ENCODE peak calls at places on chromosomes 4 and X, in seven cellular contexts. D is neuronal stem cell, Q is IMR-90, C is mesenchymal stem cell, I is H9, T is H1, H is trophoblast cell. A is an unnamed sample.

GRCh38 chrX:134444681-134445080 is 15.3 kb upstream of the HPRT1 start:
- DNase-seq in D (no peak), Q (no peak), C (no peak), I (no peak), T (no peak), H (no peak), A (no peak)

GRCh38 chr4:185738038-185738552 is 73.9 kb downstream of the SORBS2 start:
- DNase-seq in D (no peak), Q (peak), C (peak), I (no peak), T (no peak), H (peak), A (no peak)

GRCh38 chrX:17032351-17032750 is 85.9 kb downstream of the REPS2 start:
- DNase-seq in D (no peak), Q (no peak), C (no peak), I (no peak), T (no peak), H (no peak), A (no peak)

GRCh38 chr4:138233313-138233712 is 8.8 kb downstream of the SLC7A11 start:
- DNase-seq in D (no peak), Q (no peak), C (no peak), I (no peak), T (no peak), H (no peak), A (no peak)

GRCh38 chr4:15636818-15637217 is 18.3 kb downstream of the FBXL5 start:
- DNase-seq in D (no peak), Q (no peak), C (no peak), I (no peak), T (no peak), H (peak), A (no peak)

GRCh38 chr4:153143527-153144348 is 60.5 kb upstream of the TRIM2 start:
- DNase-seq in D (no peak), Q (peak), C (peak), I (no peak), T (no peak), H (peak), A (peak)

GRCh38 chr4:25505637-25505991 is 128.6 kb downstream of the ANAPC4 start:
- DNase-seq in D (no peak), Q (no peak), C (no peak), I (peak), T (no peak), H (peak), A (no peak)

GRCh38 chr4:1041147-1041935 is 29.9 kb downstream of the FGFRL1 start:
- DNase-seq in D (peak), Q (peak), C (peak), I (no peak), T (no peak), H (no peak), A (no peak)

GRCh38 chr4:164383187-164384181 is 370.4 kb upstream of the SMIM31 start:
- DNase-seq in D (peak), Q (peak), C (peak), I (peak), T (peak), H (peak), A (peak)

GRCh38 chr4:111631157-111631999 is 513.9 kb upstream of the FAM241A start:
- DNase-seq in D (no peak), Q (peak), C (peak), I (no peak), T (no peak), H (peak), A (peak)

GRCh38 chr4:15777697-15778096 is 431 bp upstream of the CD38 start:
- DNase-seq in D (no peak), Q (no peak), C (no peak), I (no peak), T (no peak), H (no peak), A (no peak)

GRCh38 chr4:145069361-145069760 is 28.6 kb downstream of the ANAPC10 start:
- DNase-seq in D (no peak), Q (peak), C (peak), I (no peak), T (no peak), H (peak), A (peak)

GRCh38 chrX:131821945-131822622 is 201.0 kb upstream of the STK26 start:
- DNase-seq in D (no peak), Q (peak), C (no peak), I (no peak), T (no peak), H (peak), A (no peak)

GRCh38 chr4:120540625-120541024 is 381.9 kb downstream of the PRDM5 start:
- DNase-seq in D (no peak), Q (no peak), C (no peak), I (no peak), T (no peak), H (peak), A (no peak)

GRCh38 chr4:23932186-23932585 is 42.3 kb upstream of the PPARGC1A start:
- DNase-seq in D (no peak), Q (no peak), C (no peak), I (peak), T (no peak), H (no peak), A (peak)

GRCh38 chr4:132395576-132395975 is 753.5 kb upstream of the PCDH10 start:
- DNase-seq in D (no peak), Q (no peak), C (no peak), I (no peak), T (no peak), H (no peak), A (no peak)

GRCh38 chr4:6342530-6343293 is 73.1 kb downstream of the WFS1 start:
- DNase-seq in D (no peak), Q (peak), C (no peak), I (no peak), T (no peak), H (no peak), A (no peak)

GRCh38 chr4:153296424-153296823 is 48.1 kb upstream of the MND1 start:
- DNase-seq in D (no peak), Q (peak), C (peak), I (no peak), T (no peak), H (no peak), A (no peak)

GRCh38 chrX:15221321-15221720 is 48.6 kb downstream of the ASB9 start:
- DNase-seq in D (no peak), Q (no peak), C (no peak), I (no peak), T (no peak), H (no peak), A (peak)

GRCh38 chr4:130074096-130074495 is 978.1 kb downstream of the C4orf33 start:
- DNase-seq in D (no peak), Q (no peak), C (no peak), I (no peak), T (peak), H (no peak), A (no peak)

GRCh38 chr4:145525291-145525740 is 43.7 kb downstream of the SMAD1 start:
- DNase-seq in D (no peak), Q (peak), C (no peak), I (no peak), T (no peak), H (no peak), A (peak)

GRCh38 chrX:153902388-153902787 is 2.1 kb upstream of the AVPR2 start:
- DNase-seq in D (no peak), Q (no peak), C (no peak), I (no peak), T (no peak), H (no peak), A (no peak)

GRCh38 chrX:69615323-69615722 is 590 bp upstream of the EDA start:
- DNase-seq in D (no peak), Q (no peak), C (no peak), I (peak), T (peak), H (no peak), A (no peak)

GRCh38 chrX:47222776-47223350 is 4.4 kb downstream of the CDK16 start:
- DNase-seq in D (no peak), Q (no peak), C (no peak), I (no peak), T (no peak), H (no peak), A (peak)

GRCh38 chr4:44046491-44046890 is 402.1 kb downstream of the KCTD8 start:
- DNase-seq in D (no peak), Q (no peak), C (no peak), I (no peak), T (no peak), H (no peak), A (no peak)

GRCh38 chrX:133776072-133776471 is 209.3 kb downstream of the GPC3 start:
- DNase-seq in D (no peak), Q (no peak), C (no peak), I (peak), T (peak), H (peak), A (peak)

GRCh38 chr4:105471566-105472176 is 2.2 kb downstream of the PPA2 start:
- DNase-seq in D (peak), Q (peak), C (peak), I (peak), T (peak), H (peak), A (peak)

GRCh38 chr4:157911662-157912061 is 261.2 kb downstream of the GASK1B start:
- DNase-seq in D (no peak), Q (no peak), C (no peak), I (no peak), T (no peak), H (no peak), A (no peak)

GRCh38 chrX:103215768-103216085 is 819 bp downstream of the BEX4 start:
- DNase-seq in D (peak), Q (no peak), C (peak), I (no peak), T (peak), H (no peak), A (no peak)

GRCh38 chr4:128583753-128584712 is 225.5 kb upstream of the JADE1 start:
- DNase-seq in D (no peak), Q (no peak), C (no peak), I (no peak), T (no peak), H (no peak), A (no peak)

GRCh38 chr4:36235306-36235705 is 9.0 kb downstream of the ARAP2 start:
- DNase-seq in D (no peak), Q (peak), C (no peak), I (peak), T (no peak), H (peak), A (peak)

DNA sequence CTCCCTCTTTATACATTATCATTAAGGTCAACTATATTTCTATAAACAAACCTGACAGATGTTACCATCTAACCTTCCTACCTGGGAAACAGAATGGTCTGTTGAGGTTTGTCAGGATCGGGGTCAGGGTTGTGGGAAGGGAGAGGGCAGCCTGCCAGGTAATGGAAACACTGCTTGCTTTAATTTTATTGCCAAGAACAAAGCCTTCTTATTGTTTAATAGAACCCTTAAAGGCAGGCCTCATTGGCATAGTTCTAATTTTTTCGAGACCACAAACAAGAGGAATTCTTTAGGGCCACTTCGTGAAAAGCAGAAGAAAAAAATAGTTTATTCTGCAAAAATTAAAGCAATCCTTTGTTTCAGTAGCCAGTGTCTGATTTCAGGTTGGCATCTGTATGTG is 113.2 kb downstream of the MID1 start:
- DNase-seq in D (no peak), Q (peak), C (no peak), I (no peak), T (no peak), H (no peak), A (no peak)
- H2AK5ac ChIP-seq in D (no peak), Q (no peak), C (no peak), I (no peak), T (no peak), H (no peak), A (no peak)

GRCh38 chr4:74148205-74148604 is 9.7 kb upstream of the MTHFD2L start:
- DNase-seq in D (no peak), Q (no peak), C (no peak), I (no peak), T (no peak), H (no peak), A (no peak)

GRCh38 chr4:74146581-74147129 is 11.3 kb upstream of the MTHFD2L start:
- DNase-seq in D (no peak), Q (no peak), C (no peak), I (no peak), T (no peak), H (no peak), A (no peak)
- H3K18ac ChIP-seq in D (no peak), Q (no peak), C (no peak), I (no peak), T (no peak), H (no peak), A (no peak)

GRCh38 chr4:100593933-100594332 is 76.1 kb upstream of the EMCN start:
- DNase-seq in D (no peak), Q (no peak), C (no peak), I (no peak), T (no peak), H (no peak), A (no peak)
- H2AK5ac ChIP-seq in D (no peak), Q (no peak), C (no peak), I (no peak), T (no peak), H (no peak), A (no peak)

GRCh38 chrX:1480082-1480785 is 27.5 kb upstream of the ASMTL start:
- DNase-seq in D (no peak), Q (no peak), C (no peak), I (no peak), T (peak), H (no peak), A (no peak)
- H3K18ac ChIP-seq in D (no peak), Q (no peak), C (no peak), I (no peak), T (no peak), H (no peak), A (no peak)

GRCh38 chrX:11364835-11365234 is 71.6 kb downstream of the AMELX start:
- DNase-seq in D (no peak), Q (no peak), C (no peak), I (no peak), T (no peak), H (no peak), A (no peak)
- H2AK5ac ChIP-seq in D (no peak), Q (no peak), C (no peak), I (no peak), T (no peak), H (no peak), A (no peak)

GRCh38 chr4:139619644-139620043 is 46.0 kb upstream of the MGST2 start:
- DNase-seq in D (no peak), Q (no peak), C (peak), I (no peak), T (no peak), H (peak), A (peak)
- H3K18ac ChIP-seq in D (no peak), Q (no peak), C (no peak), I (no peak), T (no peak), H (no peak), A (no peak)

DNA sequence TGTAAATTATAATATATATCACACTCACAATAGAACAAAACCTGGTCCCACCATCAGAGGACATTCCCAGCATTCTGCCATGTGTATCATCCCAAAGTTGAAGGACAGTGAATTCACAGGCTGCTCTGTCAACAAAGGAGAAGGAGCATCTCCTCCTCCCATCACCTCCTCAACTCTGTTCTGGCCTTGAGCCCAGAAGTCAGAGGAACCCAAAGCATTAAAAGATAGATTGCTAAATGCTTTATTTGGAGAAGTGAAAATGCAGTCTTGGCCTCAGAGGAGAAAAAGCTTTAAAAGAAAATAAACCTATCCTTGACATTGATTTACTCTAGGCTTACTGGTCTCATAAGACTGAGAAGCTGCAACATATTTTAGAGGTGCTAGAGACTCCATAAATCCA is 268.8 kb upstream of the RASGEF1B start:
- DNase-seq in D (no peak), Q (no peak), C (no peak), I (no peak), T (no peak), H (no peak), A (no peak)
- H2AK5ac ChIP-seq in D (no peak), Q (no peak), C (no peak), I (no peak), T (no peak), H (no peak), A (no peak)

GRCh38 chrX:48530736-48531135 is 8.8 kb upstream of the TBC1D25 start:
- DNase-seq in D (no peak), Q (no peak), C (no peak), I (no peak), T (no peak), H (no peak), A (no peak)
- H3K18ac ChIP-seq in D (no peak), Q (no peak), C (no peak), I (no peak), T (no peak), H (no peak), A (no peak)

A was measured in mesendoderm.